ENCODE peak calls at places on chromosomes 12 and 14, in seven cellular contexts. W is lung, E is A673, S is H1, I is foreskin fibroblast, B is fibroblast of lung, J is GM12865. M is an unnamed sample.

GRCh38 chr14:96086574-96087077 is 47.5 kb downstream of the C14orf132 start:
- DNase-seq in E (no peak), B (peak), W (no peak), S (no peak), J (no peak), I (peak), M (no peak)

GRCh38 chr12:116495260-116495659 is 63.9 kb upstream of the MAP1LC3B2 start:
- DNase-seq in E (no peak), J (no peak), I (peak), S (no peak), B (peak), W (peak), M (no peak)

GRCh38 chr12:9041321-9041720 is 52.0 kb downstream of the KLRG1 start:
- DNase-seq in I (peak), E (no peak), W (no peak), S (no peak), B (peak), J (no peak), M (no peak)

GRCh38 chr12:111409403-111410228 is 3.9 kb downstream of the SH2B3 start:
- DNase-seq in S (no peak), E (peak), B (peak), J (peak), W (peak), I (peak), M (no peak)

GRCh38 chr12:110829308-110829707 is 17.5 kb upstream of the CCDC63 start:
- DNase-seq in W (no peak), S (no peak), E (no peak), J (no peak), I (no peak), B (no peak), M (no peak)

GRCh38 chr14:101235042-101235871 is 326.0 kb upstream of the DIO3 start:
- DNase-seq in S (no peak), B (peak), E (peak), I (peak), W (peak), J (peak), M (no peak)

GRCh38 chr12:112851024-112851777 is 55.6 kb upstream of the OAS1 start:
- DNase-seq in E (no peak), S (no peak), W (no peak), J (no peak), I (peak), B (no peak), M (no peak)

GRCh38 chr14:50335989-50336391 is 23.9 kb downstream of the DMAC2L start:
- DNase-seq in B (peak), E (no peak), S (no peak), W (no peak), I (peak), J (no peak), M (no peak)

GRCh38 chr14:97902630-97903029 is 1105.4 kb downstream of the VRK1 start:
- DNase-seq in I (no peak), E (no peak), B (no peak), W (no peak), J (no peak), S (no peak), M (no peak)

GRCh38 chr12:25829192-25829591 is 129.3 kb upstream of the RASSF8 start:
- DNase-seq in E (no peak), W (no peak), B (peak), S (no peak), I (peak), J (no peak), M (no peak)

GRCh38 chr12:20272171-20272570 is 96.2 kb upstream of the PDE3A start:
- DNase-seq in E (no peak), W (no peak), J (no peak), B (no peak), I (no peak), S (no peak), M (no peak)

GRCh38 chr12:1839464-1839863 is 19.1 kb downstream of the LRTM2 start:
- DNase-seq in J (no peak), I (no peak), S (no peak), E (no peak), B (no peak), W (no peak), M (no peak)

GRCh38 chr14:60981626-60982455 is 796 bp downstream of the SLC38A6 start:
- DNase-seq in S (no peak), E (peak), B (peak), I (peak), W (no peak), J (peak), M (no peak)

GRCh38 chr12:62252576-62252975 is 7.6 kb upstream of the USP15 start:
- DNase-seq in W (no peak), B (no peak), E (no peak), I (no peak), J (no peak), S (no peak), M (no peak)

GRCh38 chr14:100731846-100732765 is 5.4 kb downstream of the DLK1 start:
- DNase-seq in J (no peak), W (no peak), E (no peak), I (no peak), B (no peak), S (no peak), M (no peak)

GRCh38 chr14:29462271-29462670 is 465.4 kb downstream of the PRKD1 start:
- DNase-seq in B (no peak), E (peak), J (no peak), S (no peak), W (no peak), I (no peak), M (no peak)

GRCh38 chr14:91140672-91141071 is 26.8 kb downstream of the DGLUCY start:
- DNase-seq in E (peak), W (no peak), J (peak), B (peak), I (peak), S (no peak), M (no peak)

GRCh38 chr12:16939871-16940306 is 333.9 kb upstream of the LMO3 start:
- DNase-seq in S (peak), E (peak), W (peak), J (peak), I (no peak), B (peak), M (peak)

GRCh38 chr12:91577586-91578539 is 395.2 kb upstream of the DCN start:
- DNase-seq in J (peak), W (no peak), I (peak), S (no peak), B (peak), E (peak), M (peak)

GRCh38 chr12:130992448-130992847 is 38.7 kb downstream of the ADGRD1 start:
- DNase-seq in E (no peak), I (no peak), W (peak), J (peak), S (no peak), B (no peak), M (no peak)

GRCh38 chr14:67674139-67674479 is 323 bp downstream of the VTI1B start:
- DNase-seq in W (peak), B (peak), S (no peak), E (peak), I (peak), J (peak), M (no peak)

GRCh38 chr12:55929306-55929791 is 1.6 kb upstream of the DGKA start:
- DNase-seq in S (no peak), B (no peak), E (no peak), I (no peak), J (peak), W (no peak), M (peak)

GRCh38 chr14:25090716-25091454 is 40.9 kb upstream of the STXBP6 start:
- DNase-seq in W (no peak), E (peak), B (peak), S (no peak), J (no peak), I (peak), M (no peak)

GRCh38 chr12:114614040-114614439 is 69.9 kb downstream of the TBX3 start:
- DNase-seq in I (no peak), B (no peak), J (no peak), W (no peak), S (no peak), E (no peak), M (no peak)

DNA sequence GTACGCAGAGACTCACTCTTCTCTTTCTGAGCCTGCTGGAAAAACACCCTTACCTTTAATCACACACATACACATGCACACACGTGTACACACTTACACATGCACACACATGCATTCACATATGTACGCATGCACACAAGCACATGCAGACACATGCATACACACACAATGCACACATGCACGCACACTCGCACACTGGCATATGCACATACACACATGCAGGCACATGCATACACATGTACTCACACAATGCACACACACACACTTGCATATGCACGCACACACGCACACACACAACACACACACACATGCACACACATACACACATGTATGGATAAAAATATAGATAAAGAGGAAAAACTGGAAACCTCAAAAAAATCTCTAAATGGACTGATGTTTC is 249.0 kb downstream of the GLT1D1 start:
- DNase-seq in J (no peak), I (no peak), W (no peak), E (no peak), B (no peak), S (no peak), M (no peak)
- H3K4me3 ChIP-seq in J (no peak), I (no peak), W (no peak), E (no peak), B (no peak), S (no peak), M (no peak)

DNA sequence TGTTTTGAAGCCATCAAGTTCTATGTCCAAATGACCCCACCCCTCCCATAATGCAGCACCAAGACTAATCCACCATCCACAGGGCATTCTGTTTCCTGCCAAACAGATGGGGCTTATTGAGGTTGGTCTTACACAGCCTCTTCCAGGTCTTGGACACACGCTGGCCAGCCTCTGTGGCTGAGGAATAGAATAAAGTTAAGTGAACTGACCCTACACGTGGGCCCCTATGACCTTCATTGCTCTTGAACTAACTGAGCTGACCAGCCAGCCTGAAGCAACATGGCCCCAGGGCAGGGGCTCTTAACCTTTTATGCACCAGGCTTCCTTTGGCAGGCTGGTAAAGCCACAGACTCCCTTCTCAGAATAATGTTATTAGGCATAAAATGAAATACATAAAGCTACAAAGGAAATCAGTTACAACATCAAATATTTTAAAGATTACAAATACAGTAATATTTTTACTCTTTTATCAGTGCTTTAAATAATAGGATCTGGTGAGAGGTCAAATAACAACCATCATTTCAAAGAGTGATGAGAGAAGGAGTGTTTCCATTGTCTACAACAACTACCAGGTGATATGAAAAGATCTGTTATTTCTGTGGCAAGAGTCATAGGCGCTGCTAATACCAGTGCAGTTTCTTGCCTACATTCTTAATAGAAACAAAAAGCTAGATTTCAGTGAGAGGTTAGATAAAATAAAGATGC is 192.9 kb upstream of the NUDT4 start:
- DNase-seq in S (no peak), I (peak), J (no peak), W (no peak), E (no peak), B (no peak), M (no peak)
- H3K4me3 ChIP-seq in S (no peak), I (no peak), J (no peak), W (no peak), E (no peak), B (no peak), M (no peak)

DNA sequence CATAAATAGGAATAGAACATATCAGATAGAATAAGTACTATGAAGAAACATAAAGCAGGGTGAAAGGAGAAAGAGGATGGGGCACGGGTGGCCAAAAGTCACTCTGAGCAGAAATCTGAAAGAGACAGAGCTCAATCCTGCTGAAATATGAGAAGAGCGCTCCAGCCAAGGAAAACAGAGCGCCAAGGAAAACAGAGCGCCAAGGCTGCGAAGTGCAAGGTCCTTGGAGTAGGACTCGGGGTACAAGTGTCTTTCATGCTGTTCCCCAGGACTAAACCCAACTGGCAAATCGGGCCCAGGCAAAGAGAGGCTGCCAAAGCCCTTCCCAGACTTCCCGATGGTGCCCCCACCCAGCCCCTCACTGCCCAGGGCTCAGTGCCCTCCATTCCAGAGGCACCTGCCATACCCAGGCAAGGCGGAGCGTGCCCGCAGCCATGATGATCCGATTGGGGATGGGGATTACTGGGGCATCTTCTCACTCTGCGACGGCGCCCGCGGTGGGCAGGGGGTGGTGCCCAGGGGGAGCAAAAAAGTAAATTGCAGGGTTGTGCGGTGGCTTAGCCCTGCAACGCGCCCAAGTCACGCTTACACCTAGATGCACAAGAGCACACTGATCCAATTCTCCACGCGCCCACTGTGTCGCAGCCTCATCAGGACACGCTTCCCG is 1.7 kb downstream of the LTBP2 start:
- DNase-seq in I (no peak), B (no peak), W (no peak), J (no peak), S (no peak), E (no peak), M (no peak)
- H3K4me3 ChIP-seq in I (peak), B (peak), W (peak), J (no peak), S (peak), E (no peak), M (no peak)

GRCh38 chr12:119154435-119154818 is 24.3 kb upstream of the HSPB8 start:
- DNase-seq in J (peak), I (no peak), S (peak), W (no peak), E (peak), B (no peak), M (no peak)

GRCh38 chr12:119156401-119156800 is 22.3 kb upstream of the HSPB8 start:
- DNase-seq in S (no peak), I (no peak), B (no peak), E (no peak), W (no peak), J (no peak), M (no peak)

GRCh38 chr12:119157528-119157927 is 21.2 kb upstream of the HSPB8 start:
- DNase-seq in E (no peak), S (no peak), J (no peak), W (no peak), I (no peak), B (no peak), M (no peak)

GRCh38 chr12:119159844-119160243 is 18.9 kb upstream of the HSPB8 start:
- DNase-seq in I (no peak), W (no peak), B (no peak), J (no peak), E (no peak), S (no peak), M (no peak)

DNA sequence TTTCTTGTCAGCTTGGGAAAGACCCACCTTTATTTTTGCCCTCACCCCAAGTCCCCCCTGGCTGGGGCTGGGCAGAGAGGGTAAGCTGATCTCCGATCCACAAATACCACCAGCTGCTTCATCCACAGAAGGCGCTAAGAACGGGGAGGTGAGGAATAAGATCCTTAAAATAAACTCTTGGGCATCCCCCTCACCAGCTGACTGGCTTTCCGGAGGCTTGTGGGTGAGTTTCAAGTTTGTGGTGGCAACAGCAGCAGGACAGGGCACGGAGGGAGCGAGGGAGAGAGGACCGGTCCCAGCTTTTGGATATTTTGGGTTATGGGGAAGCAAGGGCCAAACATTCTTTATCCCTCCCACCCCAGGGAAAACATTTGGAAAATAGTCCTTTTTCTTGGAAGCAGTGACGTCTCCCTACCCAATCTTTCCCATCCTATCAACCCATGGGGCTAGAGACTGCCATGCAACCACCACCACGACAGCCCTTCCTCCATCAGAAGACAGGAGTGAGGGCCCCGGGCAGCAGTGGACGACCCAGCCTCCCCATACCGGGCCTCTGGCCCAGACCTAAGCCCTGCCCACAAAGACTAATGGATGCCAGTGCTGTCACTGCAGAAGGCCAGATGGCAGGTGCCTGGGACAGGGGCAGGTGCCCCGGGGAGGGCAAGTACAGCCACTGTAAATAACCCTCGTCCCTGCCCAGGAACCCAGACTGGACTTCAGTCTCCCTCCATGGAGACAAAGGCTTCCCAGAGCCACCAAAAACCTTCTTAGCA is 20.5 kb upstream of the HSPB8 start:
- DNase-seq in W (no peak), E (no peak), S (no peak), J (no peak), B (no peak), I (no peak), M (no peak)
- H3K4me3 ChIP-seq in W (no peak), E (no peak), S (no peak), J (no peak), B (no peak), I (no peak), M (no peak)

DNA sequence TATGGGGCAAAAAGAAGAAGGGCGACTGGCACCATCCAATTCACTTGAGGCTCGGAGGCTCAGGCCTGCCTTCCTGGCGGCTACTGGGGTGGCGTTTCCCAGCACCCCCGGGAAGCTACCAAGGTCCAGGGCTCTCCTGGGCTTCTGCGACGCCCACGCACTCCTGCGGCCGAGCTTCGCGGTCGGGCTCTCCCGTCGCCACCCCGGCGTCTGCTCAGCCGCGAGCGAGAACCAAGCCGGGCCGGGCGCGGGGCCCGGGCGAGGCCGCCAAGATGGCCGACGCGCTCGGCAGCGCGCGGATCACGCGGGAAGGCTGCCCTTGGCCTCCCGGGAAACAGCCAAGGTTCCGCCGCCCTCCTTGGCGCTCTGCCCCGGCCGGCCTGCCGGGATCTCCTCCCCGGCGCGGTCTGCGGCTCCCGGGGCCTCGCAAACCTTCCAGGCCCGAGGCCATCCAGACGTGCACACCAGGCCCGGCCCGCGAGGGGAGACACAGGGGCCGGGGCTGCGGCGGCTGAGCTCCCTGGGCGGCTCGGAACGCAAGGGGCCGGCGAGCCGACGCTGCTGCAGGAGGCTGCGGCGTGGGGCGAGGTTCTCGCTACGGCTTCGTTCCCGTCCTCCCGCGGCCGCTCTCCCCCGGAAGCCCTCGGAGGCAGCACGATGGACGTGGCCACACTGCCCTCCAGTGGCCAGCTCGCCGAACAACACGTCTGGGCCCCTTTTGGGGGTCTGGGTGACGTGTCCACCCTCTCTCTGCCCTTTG is 23.5 kb upstream of the ZFP36L1 start:
- DNase-seq in J (peak), W (peak), E (peak), B (peak), S (no peak), I (peak), M (peak)
- H3K4me3 ChIP-seq in J (peak), W (peak), E (peak), B (peak), S (peak), I (peak), M (peak)

M was measured in Jurkat, Clone E6-1.